ENCODE peak calls at places on chromosomes 16 and 17, in six cellular contexts. Q is SJCRH30; L is activated effector memory CD4-positive, alpha-beta T cell treated with anti-CD3 and anti-CD28 coated beads, Interleukin-2, amount 50 U/mL, for 16 hours; R is stimulated activated CD4-positive, alpha-beta T cell treated with anti-CD3 and anti-CD28 coated beads, TNF-alpha, amount 100 ng/mL, for 1 hour; X is B cell; O is HFF-Myc. N is an unnamed sample.

GRCh38 chr17:15498107-15498506 is 30.7 kb upstream of the CDRT4 start:
- DNase-seq in L (no peak), Q (peak), R (no peak), X (no peak), O (no peak), N (no peak)

GRCh38 chr17:76427457-76428231 is 25.3 kb downstream of the UBE2O start:
- DNase-seq in O (no peak), R (no peak), Q (no peak), L (no peak), X (peak), N (no peak)

GRCh38 chr17:2853722-2854580 is 57.7 kb downstream of the RAP1GAP2 start:
- DNase-seq in X (peak), L (peak), R (no peak), Q (peak), O (no peak), N (no peak)

GRCh38 chr17:50556803-50557202 is 3.7 kb upstream of the CACNA1G start:
- DNase-seq in X (no peak), O (no peak), R (no peak), L (no peak), Q (peak), N (no peak)

GRCh38 chr17:14198013-14198412 is 38.6 kb downstream of the CDRT15 start:
- DNase-seq in R (no peak), L (no peak), O (no peak), X (peak), Q (no peak), N (no peak)

GRCh38 chr17:29273924-29274323 is 20.0 kb downstream of the NUFIP2 start:
- DNase-seq in Q (no peak), R (no peak), O (no peak), X (no peak), L (no peak), N (no peak)

GRCh38 chr16:57147381-57148191 is 38.3 kb downstream of the PSME3IP1 start:
- DNase-seq in O (peak), L (no peak), X (no peak), Q (peak), R (no peak), N (no peak)

GRCh38 chr17:43578699-43579569 is 32.8 kb upstream of the ETV4 start:
- DNase-seq in R (no peak), L (peak), X (peak), Q (peak), O (no peak), N (peak)

GRCh38 chr16:23509763-23510153 is 536 bp downstream of the GGA2 start:
- DNase-seq in Q (peak), X (no peak), R (no peak), O (no peak), L (peak), N (peak)

GRCh38 chr16:495127-495748 is 32.3 kb upstream of the CAPN15 start:
- DNase-seq in R (no peak), L (no peak), Q (peak), X (no peak), O (no peak), N (no peak)

GRCh38 chr17:13372432-13372831 is 229.3 kb downstream of the HS3ST3A1 start:
- DNase-seq in O (no peak), Q (no peak), R (no peak), L (no peak), X (no peak), N (no peak)

GRCh38 chr16:23256440-23256839 is 45.7 kb upstream of the SCNN1B start:
- DNase-seq in O (no peak), R (no peak), X (no peak), Q (no peak), L (no peak), N (no peak)

GRCh38 chr16:51540259-51540658 is 389.2 kb upstream of the SALL1 start:
- DNase-seq in R (no peak), O (no peak), L (no peak), Q (no peak), X (no peak), N (no peak)

GRCh38 chr16:2048116-2048543 is 345 bp downstream of the TSC2 start:
- DNase-seq in Q (no peak), O (no peak), L (no peak), R (no peak), X (no peak), N (no peak)

GRCh38 chr16:88798772-88799455 is 4.7 kb upstream of the CDT1 start:
- DNase-seq in Q (peak), L (no peak), R (no peak), O (no peak), X (no peak), N (no peak)

GRCh38 chr16:2809149-2809760 is 7.8 kb upstream of the PRSS21 start:
- DNase-seq in R (no peak), O (no peak), X (no peak), L (no peak), Q (no peak), N (no peak)

GRCh38 chr17:66233023-66233753 is 4.0 kb upstream of the APOH start:
- DNase-seq in R (no peak), X (no peak), O (no peak), L (no peak), Q (no peak), N (no peak)

GRCh38 chr17:6374271-6374691 is 60.6 kb downstream of the AIPL1 start:
- DNase-seq in L (no peak), Q (no peak), R (no peak), O (no peak), X (no peak), N (no peak)